ENCODE peak calls at places on chromosomes 7 and 10, in seven cellular contexts. One of them, this sample, is unnamed. For H3K4me1, the result is how much of the 10 kb centered on the place peaks cover.

GRCh38 chr10:68301790-68302502 is 29.9 kb upstream of the HNRNPH3 start:
- DNase-seq in spleen: no peak
- DNase-seq in A549: peak
- DNase-seq in hepatocyte: peak
- DNase-seq in ascending aorta: no peak
- DNase-seq in MM.1S: peak
- DNase-seq in OCI-LY7: peak
- DNase-seq in this sample: peak

GRCh38 chr10:101292194-101293006 is 61.6 kb upstream of the BTRC start:
- DNase-seq in spleen: no peak
- DNase-seq in A549: no peak
- DNase-seq in hepatocyte: peak
- DNase-seq in ascending aorta: no peak
- DNase-seq in MM.1S: no peak
- DNase-seq in OCI-LY7: no peak
- DNase-seq in this sample: peak

GRCh38 chr7:98722402-98722801 is 105.3 kb downstream of the NPTX2 start:
- DNase-seq in spleen: no peak
- DNase-seq in A549: no peak
- DNase-seq in hepatocyte: no peak
- DNase-seq in ascending aorta: no peak
- DNase-seq in MM.1S: no peak
- DNase-seq in OCI-LY7: no peak
- DNase-seq in this sample: no peak

GRCh38 chr10:27911645-27912044 is 87.2 kb downstream of the ODAD2 start:
- DNase-seq in spleen: no peak
- DNase-seq in A549: no peak
- DNase-seq in hepatocyte: no peak
- DNase-seq in ascending aorta: no peak
- DNase-seq in MM.1S: no peak
- DNase-seq in OCI-LY7: no peak
- DNase-seq in this sample: no peak

GRCh38 chr7:71482284-71482683 is 350.3 kb downstream of the GALNT17 start:
- DNase-seq in spleen: no peak
- DNase-seq in A549: no peak
- DNase-seq in hepatocyte: no peak
- DNase-seq in ascending aorta: no peak
- DNase-seq in MM.1S: no peak
- DNase-seq in OCI-LY7: no peak
- DNase-seq in this sample: no peak

GRCh38 chr10:96720422-96721206 is at the start of gene PIK3AP1:
- DNase-seq in spleen: peak
- DNase-seq in A549: peak
- DNase-seq in hepatocyte: peak
- DNase-seq in ascending aorta: no peak
- DNase-seq in MM.1S: peak
- DNase-seq in OCI-LY7: peak
- DNase-seq in this sample: peak

GRCh38 chr10:122740640-122741039 is 41.0 kb upstream of the C10orf120 start:
- DNase-seq in spleen: no peak
- DNase-seq in A549: no peak
- DNase-seq in hepatocyte: no peak
- DNase-seq in ascending aorta: no peak
- DNase-seq in MM.1S: no peak
- DNase-seq in OCI-LY7: no peak
- DNase-seq in this sample: no peak

GRCh38 chr7:23712368-23713284 is 2.6 kb downstream of the STK31 start:
- DNase-seq in spleen: no peak
- DNase-seq in A549: peak
- DNase-seq in hepatocyte: peak
- DNase-seq in ascending aorta: no peak
- DNase-seq in MM.1S: peak
- DNase-seq in OCI-LY7: peak
- DNase-seq in this sample: no peak

GRCh38 chr7:17474724-17475344 is 176.4 kb downstream of the AHR start:
- DNase-seq in spleen: no peak
- DNase-seq in A549: peak
- DNase-seq in hepatocyte: no peak
- DNase-seq in ascending aorta: no peak
- DNase-seq in MM.1S: no peak
- DNase-seq in OCI-LY7: no peak
- DNase-seq in this sample: no peak

GRCh38 chr7:30694218-30694745 is 12.0 kb upstream of the CRHR2 start:
- DNase-seq in spleen: no peak
- DNase-seq in A549: no peak
- DNase-seq in hepatocyte: peak
- DNase-seq in ascending aorta: no peak
- DNase-seq in MM.1S: no peak
- DNase-seq in OCI-LY7: no peak
- DNase-seq in this sample: peak

GRCh38 chr10:102242118-102242485 is 790 bp upstream of the PITX3 start:
- DNase-seq in spleen: no peak
- DNase-seq in A549: no peak
- DNase-seq in hepatocyte: no peak
- DNase-seq in ascending aorta: no peak
- DNase-seq in MM.1S: no peak
- DNase-seq in OCI-LY7: no peak
- DNase-seq in this sample: no peak

GRCh38 chr10:31603245-31604087 is 284.4 kb downstream of the ZEB1 start:
- DNase-seq in spleen: peak
- DNase-seq in A549: peak
- DNase-seq in hepatocyte: peak
- DNase-seq in ascending aorta: peak
- DNase-seq in MM.1S: peak
- DNase-seq in OCI-LY7: no peak
- DNase-seq in this sample: peak

GRCh38 chr10:86292462-86293322 is 73.9 kb downstream of the GRID1 start:
- DNase-seq in spleen: peak
- DNase-seq in A549: no peak
- DNase-seq in hepatocyte: no peak
- DNase-seq in ascending aorta: no peak
- DNase-seq in MM.1S: no peak
- DNase-seq in OCI-LY7: no peak
- DNase-seq in this sample: no peak

GRCh38 chr7:66840316-66840715 is 80.7 kb upstream of the TMEM248 start:
- DNase-seq in spleen: peak
- DNase-seq in A549: no peak
- DNase-seq in hepatocyte: no peak
- DNase-seq in ascending aorta: no peak
- DNase-seq in MM.1S: no peak
- DNase-seq in OCI-LY7: no peak
- DNase-seq in this sample: no peak

GRCh38 chr7:66841898-66842297 is 79.1 kb upstream of the TMEM248 start:
- DNase-seq in spleen: peak
- DNase-seq in A549: no peak
- DNase-seq in hepatocyte: no peak
- DNase-seq in ascending aorta: no peak
- DNase-seq in MM.1S: no peak
- DNase-seq in OCI-LY7: no peak
- DNase-seq in this sample: no peak

GRCh38 chr7:66847879-66848810 is 72.9 kb upstream of the TMEM248 start:
- DNase-seq in spleen: no peak
- DNase-seq in A549: peak
- DNase-seq in hepatocyte: peak
- DNase-seq in ascending aorta: no peak
- DNase-seq in MM.1S: no peak
- DNase-seq in OCI-LY7: no peak
- DNase-seq in this sample: no peak

GRCh38 chr7:66845382-66846095 is 75.5 kb upstream of the TMEM248 start:
- DNase-seq in spleen: peak
- DNase-seq in A549: no peak
- DNase-seq in hepatocyte: no peak
- DNase-seq in ascending aorta: no peak
- DNase-seq in MM.1S: no peak
- DNase-seq in OCI-LY7: peak
- DNase-seq in this sample: no peak

DNA sequence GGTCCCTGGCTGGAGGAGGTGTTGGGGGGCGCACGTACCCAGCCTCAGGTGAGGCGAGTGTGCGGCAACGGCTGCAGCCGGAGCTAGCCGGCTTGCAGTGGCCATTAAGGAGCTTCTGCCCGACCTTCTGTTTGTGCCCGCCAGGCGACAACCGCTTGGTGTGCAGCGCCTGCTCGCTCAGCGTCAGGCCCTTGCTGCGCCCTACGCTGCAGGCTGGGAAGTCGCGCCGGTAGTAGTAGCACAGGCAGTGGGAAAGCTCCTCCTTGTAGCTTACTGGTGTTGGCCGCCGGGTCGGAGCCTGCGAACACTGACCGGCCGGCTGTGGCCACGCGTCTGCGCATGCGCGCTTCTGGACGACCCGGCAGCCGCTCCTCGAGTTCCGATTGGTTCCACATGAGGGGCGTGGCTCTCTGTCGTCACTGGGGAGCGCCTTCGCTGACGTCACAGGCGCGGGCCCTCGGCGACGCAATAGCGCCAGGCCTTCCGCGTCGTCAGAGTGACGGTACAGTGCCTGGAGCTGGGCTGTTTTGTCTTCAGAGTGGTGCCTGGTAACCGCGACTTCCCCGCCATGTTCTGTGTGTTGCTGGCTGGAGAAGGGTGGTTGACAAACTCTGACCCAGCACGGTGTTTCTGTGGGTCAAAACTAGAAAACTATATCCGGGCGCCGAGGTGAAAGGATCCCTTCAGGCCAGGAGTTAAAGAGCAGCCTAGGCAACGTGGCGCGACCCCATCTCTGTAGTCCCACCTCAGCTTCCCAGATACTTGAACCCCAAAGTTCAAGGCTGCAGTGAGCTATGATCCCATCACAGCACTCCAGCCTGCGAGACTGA is 76.3 kb upstream of the TMEM248 start:
- DNase-seq in spleen: peak
- DNase-seq in A549: peak
- DNase-seq in hepatocyte: peak
- DNase-seq in ascending aorta: peak
- DNase-seq in MM.1S: peak
- DNase-seq in OCI-LY7: peak
- DNase-seq in this sample: peak
- TF ChIP-seq CTCF in spleen: peak
- TF ChIP-seq CTCF in A549: no peak
- TF ChIP-seq CTCF in hepatocyte: peak
- TF ChIP-seq CTCF in ascending aorta: peak
- TF ChIP-seq CTCF in MM.1S: peak
- TF ChIP-seq CTCF in OCI-LY7: peak
- TF ChIP-seq CTCF in this sample: peak

GRCh38 chr10:73997479-73997805 is 474 bp upstream of the VCL start:
- DNase-seq in spleen: no peak
- DNase-seq in A549: peak
- DNase-seq in hepatocyte: no peak
- DNase-seq in ascending aorta: no peak
- DNase-seq in MM.1S: peak
- DNase-seq in OCI-LY7: peak
- DNase-seq in this sample: no peak
- H3K4me1 ChIP-seq in spleen: half or more
- H3K4me1 ChIP-seq in A549: under half
- H3K4me1 ChIP-seq in hepatocyte: under half
- H3K4me1 ChIP-seq in ascending aorta: under half
- H3K4me1 ChIP-seq in MM.1S: under half
- H3K4me1 ChIP-seq in OCI-LY7: under half
- H3K4me1 ChIP-seq in this sample: under half

GRCh38 chr7:73839743-73840714 is 2.3 kb downstream of the METTL27 start:
- DNase-seq in spleen: no peak
- DNase-seq in A549: peak
- DNase-seq in hepatocyte: no peak
- DNase-seq in ascending aorta: no peak
- DNase-seq in MM.1S: no peak
- DNase-seq in OCI-LY7: peak
- DNase-seq in this sample: no peak

GRCh38 chr7:73840715-73841379 is 1.5 kb downstream of the METTL27 start:
- DNase-seq in spleen: no peak
- DNase-seq in A549: no peak
- DNase-seq in hepatocyte: no peak
- DNase-seq in ascending aorta: no peak
- DNase-seq in MM.1S: no peak
- DNase-seq in OCI-LY7: no peak
- DNase-seq in this sample: no peak

GRCh38 chr7:73844131-73844547 is 1.8 kb upstream of the METTL27 start:
- DNase-seq in spleen: no peak
- DNase-seq in A549: no peak
- DNase-seq in hepatocyte: no peak
- DNase-seq in ascending aorta: no peak
- DNase-seq in MM.1S: no peak
- DNase-seq in OCI-LY7: no peak
- DNase-seq in this sample: no peak

GRCh38 chr7:73842248-73842895 is at the start of gene METTL27:
- DNase-seq in spleen: peak
- DNase-seq in A549: peak
- DNase-seq in hepatocyte: peak
- DNase-seq in ascending aorta: peak
- DNase-seq in MM.1S: peak
- DNase-seq in OCI-LY7: peak
- DNase-seq in this sample: peak

GRCh38 chr7:73841689-73842247 is 548 bp downstream of the METTL27 start:
- DNase-seq in spleen: no peak
- DNase-seq in A549: peak
- DNase-seq in hepatocyte: no peak
- DNase-seq in ascending aorta: no peak
- DNase-seq in MM.1S: no peak
- DNase-seq in OCI-LY7: no peak
- DNase-seq in this sample: no peak
- TF ChIP-seq CTCF in spleen: no peak
- TF ChIP-seq CTCF in A549: no peak
- TF ChIP-seq CTCF in hepatocyte: no peak
- TF ChIP-seq CTCF in ascending aorta: no peak
- TF ChIP-seq CTCF in MM.1S: no peak
- TF ChIP-seq CTCF in OCI-LY7: no peak
- TF ChIP-seq CTCF in this sample: no peak

GRCh38 chr7:44380831-44381493 is 55.6 kb upstream of the CAMK2B start:
- DNase-seq in spleen: peak
- DNase-seq in A549: no peak
- DNase-seq in hepatocyte: no peak
- DNase-seq in ascending aorta: no peak
- DNase-seq in MM.1S: no peak
- DNase-seq in OCI-LY7: no peak
- DNase-seq in this sample: no peak
- H3K4me1 ChIP-seq in spleen: under half
- H3K4me1 ChIP-seq in A549: under half
- H3K4me1 ChIP-seq in hepatocyte: under half
- H3K4me1 ChIP-seq in ascending aorta: under half
- H3K4me1 ChIP-seq in MM.1S: under half
- H3K4me1 ChIP-seq in OCI-LY7: under half
- H3K4me1 ChIP-seq in this sample: under half

GRCh38 chr10:120221873-120222485 is 235.0 kb upstream of the PLPP4 start:
- DNase-seq in spleen: no peak
- DNase-seq in A549: peak
- DNase-seq in hepatocyte: peak
- DNase-seq in ascending aorta: no peak
- DNase-seq in MM.1S: peak
- DNase-seq in OCI-LY7: peak
- DNase-seq in this sample: peak
- TF ChIP-seq CTCF in spleen: peak
- TF ChIP-seq CTCF in A549: peak
- TF ChIP-seq CTCF in hepatocyte: peak
- TF ChIP-seq CTCF in ascending aorta: no peak
- TF ChIP-seq CTCF in MM.1S: peak
- TF ChIP-seq CTCF in OCI-LY7: peak
- TF ChIP-seq CTCF in this sample: peak

DNA sequence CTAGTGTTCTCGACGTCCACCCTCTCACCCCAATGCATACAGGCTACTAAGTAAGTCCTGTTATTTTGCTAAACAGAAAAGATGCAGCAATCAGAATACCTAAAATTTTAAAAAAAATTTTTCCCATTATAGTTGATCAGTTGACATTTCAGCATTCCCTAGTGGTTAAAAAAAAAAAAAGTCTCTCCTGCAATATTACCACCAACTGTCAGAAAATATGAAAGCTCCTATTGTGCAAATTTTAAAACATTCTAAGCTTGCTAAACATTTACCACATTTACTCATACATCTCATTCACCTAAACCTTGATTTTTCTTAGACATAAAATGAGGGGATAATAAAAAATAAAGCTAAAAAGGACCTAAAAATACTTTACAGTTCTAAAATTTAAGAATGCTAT is 165.6 kb downstream of the AVL9 start:
- DNase-seq in spleen: no peak
- DNase-seq in A549: no peak
- DNase-seq in hepatocyte: no peak
- DNase-seq in ascending aorta: no peak
- DNase-seq in MM.1S: no peak
- DNase-seq in OCI-LY7: no peak
- DNase-seq in this sample: no peak
- H3K4me1 ChIP-seq in spleen: under half
- H3K4me1 ChIP-seq in A549: half or more
- H3K4me1 ChIP-seq in hepatocyte: under half
- H3K4me1 ChIP-seq in ascending aorta: under half
- H3K4me1 ChIP-seq in MM.1S: under half
- H3K4me1 ChIP-seq in OCI-LY7: under half
- H3K4me1 ChIP-seq in this sample: under half

This sample was measured in body of pancreas.